ENCODE peak calls at places on chromosomes 4 and X, in six cellular contexts. L is NAMALWA, H is K562, G is colonic mucosa, P is mesothelial cell of epicardium, Z is natural killer cell. V is an unnamed sample.

GRCh38 chr4:173119818-173120217 is 48.8 kb upstream of the GALNT7 start:
- DNase-seq in L (no peak), H (no peak), G (no peak), P (no peak), Z (no peak), V (no peak)

GRCh38 chr4:98746936-98747658 is 88.7 kb upstream of the TSPAN5 start:
- DNase-seq in L (no peak), H (peak), G (peak), P (no peak), Z (no peak), V (no peak)

GRCh38 chrX:130055103-130055502 is 55.2 kb downstream of the ELF4 start:
- DNase-seq in L (no peak), H (no peak), G (no peak), P (no peak), Z (no peak), V (no peak)

GRCh38 chrX:38987135-38987780 is 186.0 kb downstream of the MID1IP1 start:
- DNase-seq in L (no peak), H (no peak), G (peak), P (no peak), Z (no peak), V (no peak)

GRCh38 chrX:54758114-54759055 is 39.7 kb downstream of the ITIH6 start:
- DNase-seq in L (no peak), H (no peak), G (no peak), P (no peak), Z (no peak), V (no peak)

GRCh38 chrX:63932006-63932405 is 147.0 kb upstream of the ARHGEF9 start:
- DNase-seq in L (peak), H (no peak), G (no peak), P (no peak), Z (no peak), V (no peak)

GRCh38 chr4:188879598-188879997 is 740.4 kb downstream of the TRIML1 start:
- DNase-seq in L (no peak), H (no peak), G (no peak), P (no peak), Z (no peak), V (no peak)

GRCh38 chr4:109473824-109474223 is 40.2 kb downstream of the SEC24B start:
- DNase-seq in L (no peak), H (no peak), G (no peak), P (no peak), Z (no peak), V (no peak)

GRCh38 chr4:8269535-8270417 is at the start of gene HTRA3:
- DNase-seq in L (no peak), H (no peak), G (no peak), P (peak), Z (no peak), V (peak)

GRCh38 chr4:91099666-91100065 is 972.5 kb downstream of the CCSER1 start:
- DNase-seq in L (no peak), H (no peak), G (no peak), P (no peak), Z (no peak), V (no peak)

GRCh38 chr4:80073362-80074008 is 456 bp upstream of the ANTXR2 start:
- DNase-seq in L (peak), H (no peak), G (no peak), P (no peak), Z (no peak), V (no peak)

GRCh38 chr4:102665527-102665926 is 95.2 kb downstream of the MANBA start:
- DNase-seq in L (no peak), H (no peak), G (no peak), P (no peak), Z (no peak), V (no peak)

GRCh38 chr4:78293348-78293747 is 236.2 kb downstream of the FRAS1 start:
- DNase-seq in L (no peak), H (no peak), G (no peak), P (no peak), Z (no peak), V (no peak)

GRCh38 chr4:141375855-141376254 is 155.2 kb downstream of the ZNF330 start:
- DNase-seq in L (no peak), H (no peak), G (no peak), P (no peak), Z (no peak), V (peak)

GRCh38 chrX:110384490-110384889 is 25.8 kb downstream of the RTL9 start:
- DNase-seq in L (no peak), H (peak), G (no peak), P (no peak), Z (no peak), V (no peak)

GRCh38 chr4:138875886-138876608 is 139.5 kb upstream of the NOCT start:
- DNase-seq in L (no peak), H (no peak), G (no peak), P (no peak), Z (no peak), V (no peak)

GRCh38 chr4:123922847-123923246 is 526.3 kb downstream of the SPRY1 start:
- DNase-seq in L (no peak), H (no peak), G (no peak), P (no peak), Z (no peak), V (no peak)

GRCh38 chr4:130545171-130545570 is 1449.2 kb downstream of the C4orf33 start:
- DNase-seq in L (no peak), H (no peak), G (no peak), P (no peak), Z (no peak), V (no peak)

GRCh38 chrX:130916636-130917422 is 13.8 kb upstream of the ENOX2 start:
- DNase-seq in L (peak), H (peak), G (peak), P (peak), Z (peak), V (no peak)

GRCh38 chr4:146243141-146243882 is 29.0 kb downstream of the REELD1 start:
- DNase-seq in L (peak), H (peak), G (no peak), P (no peak), Z (peak), V (peak)

GRCh38 chr4:128782076-128782715 is 27.3 kb upstream of the JADE1 start:
- DNase-seq in L (peak), H (peak), G (peak), P (no peak), Z (peak), V (peak)

V was measured in heart right ventricle.